ENCODE peak calls at places on chromosomes 12 and 14, in five cellular contexts. P is fibroblast of lung, F is cardiac muscle cell, B is iPS DF 6.9, C is DND-41. W is an unnamed sample.
A peak's percentile ranks its signal among the peaks of the same experiment; 100 is the strongest.

GRCh38 chr14:58633831-58634230 is 3.9 kb upstream of the DACT1 start:
- DNase-seq in P (peak; percentile 82), F (no peak), B (no peak), C (no peak), W (no peak)

GRCh38 chr12:18580286-18580685 is 157.5 kb downstream of the PLCZ1 start:
- DNase-seq in P (no peak), F (no peak), B (no peak), C (no peak), W (no peak)

GRCh38 chr14:53409974-53410373 is 256.9 kb upstream of the DDHD1 start:
- DNase-seq in P (peak; percentile 78), F (no peak), B (no peak), C (no peak), W (no peak)

GRCh38 chr14:50001999-50002925 is 109.4 kb downstream of the ARF6 start:
- DNase-seq in P (no peak), F (no peak), B (no peak), C (peak; percentile 35), W (no peak)

GRCh38 chr14:27528328-27528727 is 930.5 kb upstream of the NOVA1 start:
- DNase-seq in P (peak; percentile 45), F (peak; percentile 56), B (peak; percentile 11), C (no peak), W (no peak)

GRCh38 chr14:74610866-74611671 is 968 bp downstream of the LTBP2 start:
- DNase-seq in P (peak; percentile 54), F (no peak), B (no peak), C (no peak), W (no peak)

GRCh38 chr12:49702676-49703228 is 4.5 kb downstream of the FMNL3 start:
- DNase-seq in P (peak; percentile 29), F (peak; percentile 11), B (no peak), C (no peak), W (no peak)

GRCh38 chr12:176321-177181 is 37.4 kb downstream of the SLC6A12 start:
- DNase-seq in P (peak; percentile 72), F (peak; percentile 49), B (no peak), C (no peak), W (no peak)

GRCh38 chr12:123976227-123976826 is 3.3 kb downstream of the ZNF664 start:
- DNase-seq in P (no peak), F (no peak), B (no peak), C (no peak), W (no peak)

GRCh38 chr12:57611116-57611809 is at the start of gene ARHGEF25:
- DNase-seq in P (peak; percentile 58), F (peak; percentile 78), B (no peak), C (no peak), W (no peak)

GRCh38 chr12:117476341-117476740 is 114.9 kb upstream of the NOS1 start:
- DNase-seq in P (no peak), F (no peak), B (no peak), C (no peak), W (no peak)

GRCh38 chr12:9900930-9901329 is 19.6 kb downstream of the KLRF2 start:
- DNase-seq in P (no peak), F (no peak), B (no peak), C (no peak), W (no peak)

GRCh38 chr12:13242926-13243325 is 46.4 kb downstream of the EMP1 start:
- DNase-seq in P (no peak), F (no peak), B (no peak), C (no peak), W (no peak)

GRCh38 chr14:67819563-67820411 is at the start of gene RAD51B:
- DNase-seq in P (peak; percentile 76), F (peak; percentile 89), B (peak; percentile 50), C (peak; percentile 90), W (peak; percentile 40)

GRCh38 chr12:127263621-127264020 is 1003.3 kb upstream of the TMEM132C start:
- DNase-seq in P (peak; percentile 29), F (no peak), B (no peak), C (no peak), W (no peak)

GRCh38 chr14:57189070-57189469 is 79.6 kb downstream of the EXOC5 start:
- DNase-seq in P (peak; percentile 3), F (peak; percentile 44), B (no peak), C (no peak), W (no peak)

GRCh38 chr12:95269892-95270291 is 52.3 kb downstream of the VEZT start:
- DNase-seq in P (no peak), F (no peak), B (no peak), C (no peak), W (no peak)

GRCh38 chr12:10618338-10618987 is 5.1 kb upstream of the MAGOHB start:
- DNase-seq in P (peak; percentile 89), F (no peak), B (no peak), C (no peak), W (no peak)

GRCh38 chr14:101215936-101216335 is 312.4 kb upstream of the RTL1 start:
- DNase-seq in P (no peak), F (no peak), B (no peak), C (peak; percentile 3), W (no peak)

GRCh38 chr12:49160415-49160814 is 28.5 kb downstream of the TUBA1A start:
- DNase-seq in P (no peak), F (no peak), B (no peak), C (no peak), W (no peak)

GRCh38 chr12:27193854-27194544 is 50.1 kb upstream of the STK38L start:
- DNase-seq in P (peak; percentile 95), F (peak; percentile 74), B (no peak), C (no peak), W (no peak)

GRCh38 chr14:77436042-77436441 is 12.7 kb upstream of the NOXRED1 start:
- DNase-seq in P (peak; percentile 16), F (no peak), B (no peak), C (no peak), W (no peak)

GRCh38 chr12:32559434-32559833 is 119.7 kb upstream of the DNM1L start:
- DNase-seq in P (no peak), F (no peak), B (no peak), C (no peak), W (no peak)

GRCh38 chr12:32560520-32560919 is 118.6 kb upstream of the DNM1L start:
- DNase-seq in P (no peak), F (no peak), B (no peak), C (no peak), W (no peak)

GRCh38 chr12:32561931-32562341 is 117.2 kb upstream of the DNM1L start:
- DNase-seq in P (peak; percentile 48), F (no peak), B (no peak), C (no peak), W (no peak)

GRCh38 chr12:32558941-32559340 is 120.2 kb upstream of the DNM1L start:
- DNase-seq in P (no peak), F (no peak), B (no peak), C (no peak), W (no peak)
- H3K4me3 ChIP-seq in P (no peak overlapping the region), F (no peak overlapping the region), B (no peak overlapping the region), C (no peak overlapping the region), W (no peak overlapping the region)

DNA sequence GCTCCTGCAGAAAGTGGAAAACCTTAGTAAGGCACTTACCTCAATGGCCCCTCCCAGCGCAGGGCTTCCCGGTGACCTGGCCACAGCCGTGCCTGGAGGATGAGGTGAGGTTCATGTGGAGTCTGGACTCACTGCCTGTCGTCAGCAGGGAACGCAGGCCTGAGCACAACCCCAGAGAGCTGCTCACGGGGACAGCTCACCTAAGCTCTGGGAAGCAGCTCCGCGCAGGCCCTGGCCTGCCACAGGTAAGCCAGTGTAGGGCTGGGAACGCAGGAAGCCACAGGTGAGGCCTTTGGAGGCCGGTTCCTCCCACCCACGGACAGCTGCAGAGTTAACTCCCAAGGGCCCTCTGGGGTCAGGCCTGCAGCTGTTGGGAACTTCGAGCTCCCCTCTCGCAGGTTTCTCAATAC is 32.8 kb downstream of the ANAPC7 start:
- DNase-seq in P (no peak), F (no peak), B (no peak), C (no peak), W (no peak)
- H3K4me1 ChIP-seq in P (peaks cover 5% of the 10 kb centered on the region), F (no peaks in the 10 kb centered on the region), B (no peaks in the 10 kb centered on the region), C (no peaks in the 10 kb centered on the region), W (peaks cover 4% of the 10 kb centered on the region)

GRCh38 chr12:104649913-104650312 is 193.2 kb downstream of the CHST11 start:
- DNase-seq in P (no peak), F (no peak), B (no peak), C (no peak), W (no peak)
- H3K4me3 ChIP-seq in P (no peak overlapping the region), F (no peak overlapping the region), B (no peak overlapping the region), C (no peak overlapping the region), W (no peak overlapping the region)

DNA sequence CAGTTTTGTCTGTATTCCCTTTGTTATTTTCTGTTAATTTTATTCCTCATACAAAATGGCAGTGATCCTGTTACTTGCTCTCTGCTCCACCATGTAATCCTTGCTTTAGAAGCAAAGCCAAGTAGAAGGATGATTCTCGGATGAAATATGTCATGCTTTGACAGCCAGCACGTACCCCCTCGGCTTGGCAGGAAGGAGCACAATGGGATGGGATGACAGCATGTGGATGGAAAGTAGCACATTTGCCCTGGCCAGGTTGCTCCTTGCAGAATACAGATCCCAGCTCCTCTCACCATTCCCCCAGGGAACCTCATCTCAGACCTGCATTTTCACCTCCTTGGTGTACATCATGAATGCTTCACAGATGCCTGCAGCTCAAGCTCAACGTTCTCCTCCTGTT is 35.1 kb upstream of the ATF1 start:
- DNase-seq in P (no peak), F (no peak), B (no peak), C (no peak), W (no peak)
- H3K4me1 ChIP-seq in P (peaks cover 5% of the 10 kb centered on the region), F (peaks cover under 1% of the 10 kb centered on the region), B (no peaks in the 10 kb centered on the region), C (no peaks in the 10 kb centered on the region), W (no peaks in the 10 kb centered on the region)

GRCh38 chr14:70188292-70188607 is 501 bp downstream of the SLC8A3 start:
- DNase-seq in P (peak; percentile 9), F (peak; percentile 28), B (no peak), C (no peak), W (no peak)
- H3K4me3 ChIP-seq in P (no peak overlapping the region), F (peak overlapping the region; percentile 69), B (peak overlapping the region; percentile 51), C (no peak overlapping the region), W (peak overlapping the region; percentile 58)

W was measured in NT2/D1.